ENCODE peak calls at places on chromosomes 13 and 19, in seven cellular contexts. One of them, this sample, is unnamed.

GRCh38 chr19:19642506-19643157 is 825 bp downstream of the GMIP start:
- DNase-seq in AG04450: no peak
- DNase-seq in heart right ventricle: no peak
- DNase-seq in foreskin fibroblast: no peak
- DNase-seq in CD4-positive, alpha-beta memory T cell: peak
- DNase-seq in fibroblast of the aortic adventitia: no peak
- DNase-seq in SK-N-SH: peak
- DNase-seq in this sample: no peak

GRCh38 chr19:10748924-10749434 is 31.1 kb downstream of the DNM2 start:
- DNase-seq in AG04450: no peak
- DNase-seq in heart right ventricle: no peak
- DNase-seq in foreskin fibroblast: no peak
- DNase-seq in CD4-positive, alpha-beta memory T cell: no peak
- DNase-seq in fibroblast of the aortic adventitia: peak
- DNase-seq in SK-N-SH: peak
- DNase-seq in this sample: no peak

GRCh38 chr13:49681837-49682236 is 9.4 kb downstream of the EBPL start:
- DNase-seq in AG04450: no peak
- DNase-seq in heart right ventricle: no peak
- DNase-seq in foreskin fibroblast: peak
- DNase-seq in CD4-positive, alpha-beta memory T cell: no peak
- DNase-seq in fibroblast of the aortic adventitia: no peak
- DNase-seq in SK-N-SH: no peak
- DNase-seq in this sample: no peak

GRCh38 chr19:31290926-31291590 is 58.2 kb downstream of the TSHZ3 start:
- DNase-seq in AG04450: no peak
- DNase-seq in heart right ventricle: no peak
- DNase-seq in foreskin fibroblast: no peak
- DNase-seq in CD4-positive, alpha-beta memory T cell: no peak
- DNase-seq in fibroblast of the aortic adventitia: no peak
- DNase-seq in SK-N-SH: no peak
- DNase-seq in this sample: no peak

GRCh38 chr19:18507021-18507726 is 14.7 kb downstream of the ELL start:
- DNase-seq in AG04450: no peak
- DNase-seq in heart right ventricle: peak
- DNase-seq in foreskin fibroblast: no peak
- DNase-seq in CD4-positive, alpha-beta memory T cell: peak
- DNase-seq in fibroblast of the aortic adventitia: peak
- DNase-seq in SK-N-SH: peak
- DNase-seq in this sample: no peak

GRCh38 chr19:1673645-1674292 is 21.4 kb upstream of the TCF3 start:
- DNase-seq in AG04450: no peak
- DNase-seq in heart right ventricle: no peak
- DNase-seq in foreskin fibroblast: no peak
- DNase-seq in CD4-positive, alpha-beta memory T cell: no peak
- DNase-seq in fibroblast of the aortic adventitia: no peak
- DNase-seq in SK-N-SH: peak
- DNase-seq in this sample: no peak

GRCh38 chr13:39038569-39038898 is 278 bp downstream of the NHLRC3 start:
- DNase-seq in AG04450: no peak
- DNase-seq in heart right ventricle: no peak
- DNase-seq in foreskin fibroblast: no peak
- DNase-seq in CD4-positive, alpha-beta memory T cell: peak
- DNase-seq in fibroblast of the aortic adventitia: no peak
- DNase-seq in SK-N-SH: no peak
- DNase-seq in this sample: no peak

GRCh38 chr13:37475966-37476365 is 122.6 kb downstream of the POSTN start:
- DNase-seq in AG04450: no peak
- DNase-seq in heart right ventricle: no peak
- DNase-seq in foreskin fibroblast: no peak
- DNase-seq in CD4-positive, alpha-beta memory T cell: no peak
- DNase-seq in fibroblast of the aortic adventitia: peak
- DNase-seq in SK-N-SH: no peak
- DNase-seq in this sample: no peak

GRCh38 chr13:100214886-100215285 is 126.0 kb downstream of the PCCA start:
- DNase-seq in AG04450: peak
- DNase-seq in heart right ventricle: no peak
- DNase-seq in foreskin fibroblast: peak
- DNase-seq in CD4-positive, alpha-beta memory T cell: no peak
- DNase-seq in fibroblast of the aortic adventitia: peak
- DNase-seq in SK-N-SH: no peak
- DNase-seq in this sample: no peak

GRCh38 chr13:86976521-86977324 is 694.4 kb upstream of the SLITRK5 start:
- DNase-seq in AG04450: no peak
- DNase-seq in heart right ventricle: no peak
- DNase-seq in foreskin fibroblast: no peak
- DNase-seq in CD4-positive, alpha-beta memory T cell: no peak
- DNase-seq in fibroblast of the aortic adventitia: peak
- DNase-seq in SK-N-SH: no peak
- DNase-seq in this sample: no peak

GRCh38 chr13:97493471-97493870 is 59.5 kb downstream of the RAP2A start:
- DNase-seq in AG04450: no peak
- DNase-seq in heart right ventricle: no peak
- DNase-seq in foreskin fibroblast: no peak
- DNase-seq in CD4-positive, alpha-beta memory T cell: no peak
- DNase-seq in fibroblast of the aortic adventitia: no peak
- DNase-seq in SK-N-SH: no peak
- DNase-seq in this sample: no peak

GRCh38 chr19:46408611-46409039 is 4.7 kb downstream of the CCDC8 start:
- DNase-seq in AG04450: no peak
- DNase-seq in heart right ventricle: peak
- DNase-seq in foreskin fibroblast: peak
- DNase-seq in CD4-positive, alpha-beta memory T cell: no peak
- DNase-seq in fibroblast of the aortic adventitia: peak
- DNase-seq in SK-N-SH: no peak
- DNase-seq in this sample: no peak

GRCh38 chr13:75393839-75394238 is 88.1 kb downstream of the TBC1D4 start:
- DNase-seq in AG04450: no peak
- DNase-seq in heart right ventricle: no peak
- DNase-seq in foreskin fibroblast: no peak
- DNase-seq in CD4-positive, alpha-beta memory T cell: no peak
- DNase-seq in fibroblast of the aortic adventitia: no peak
- DNase-seq in SK-N-SH: no peak
- DNase-seq in this sample: no peak

GRCh38 chr19:42693760-42694350 is 46.4 kb downstream of the PSG3 start:
- DNase-seq in AG04450: peak
- DNase-seq in heart right ventricle: no peak
- DNase-seq in foreskin fibroblast: peak
- DNase-seq in CD4-positive, alpha-beta memory T cell: no peak
- DNase-seq in fibroblast of the aortic adventitia: peak
- DNase-seq in SK-N-SH: peak
- DNase-seq in this sample: peak

GRCh38 chr19:389246-389934 is 19.6 kb downstream of the C2CD4C start:
- DNase-seq in AG04450: no peak
- DNase-seq in heart right ventricle: no peak
- DNase-seq in foreskin fibroblast: no peak
- DNase-seq in CD4-positive, alpha-beta memory T cell: no peak
- DNase-seq in fibroblast of the aortic adventitia: no peak
- DNase-seq in SK-N-SH: no peak
- DNase-seq in this sample: no peak

GRCh38 chr19:4501005-4501591 is 17.2 kb downstream of the PLIN4 start:
- DNase-seq in AG04450: no peak
- DNase-seq in heart right ventricle: no peak
- DNase-seq in foreskin fibroblast: no peak
- DNase-seq in CD4-positive, alpha-beta memory T cell: no peak
- DNase-seq in fibroblast of the aortic adventitia: no peak
- DNase-seq in SK-N-SH: no peak
- DNase-seq in this sample: no peak

GRCh38 chr19:51799311-51799997 is 4.5 kb downstream of the FPR3 start:
- DNase-seq in AG04450: peak
- DNase-seq in heart right ventricle: peak
- DNase-seq in foreskin fibroblast: peak
- DNase-seq in CD4-positive, alpha-beta memory T cell: no peak
- DNase-seq in fibroblast of the aortic adventitia: peak
- DNase-seq in SK-N-SH: peak
- DNase-seq in this sample: no peak

DNA sequence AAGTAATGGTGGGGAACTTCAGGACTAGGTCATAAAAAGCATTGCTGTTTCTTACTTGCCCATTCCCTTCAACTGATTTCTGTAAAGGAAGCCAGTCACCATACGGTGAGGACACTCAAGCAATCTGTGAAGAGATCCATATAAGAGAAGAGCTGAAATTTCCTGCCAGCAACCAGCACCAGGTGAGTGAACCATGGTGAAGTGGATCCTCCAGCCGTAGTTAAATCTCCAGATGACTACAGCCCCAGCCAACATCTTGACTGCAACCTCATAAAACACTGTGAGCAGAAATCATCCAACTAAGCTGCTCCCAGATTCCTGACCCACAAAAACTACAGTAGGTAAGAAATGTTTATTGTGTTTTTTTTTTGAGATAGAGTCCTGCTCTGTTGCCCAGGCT is 3.8 kb upstream of the SLC6A16 start:
- DNase-seq in AG04450: no peak
- DNase-seq in heart right ventricle: no peak
- DNase-seq in foreskin fibroblast: no peak
- DNase-seq in CD4-positive, alpha-beta memory T cell: no peak
- DNase-seq in fibroblast of the aortic adventitia: no peak
- DNase-seq in SK-N-SH: no peak
- DNase-seq in this sample: no peak
- H3K4me3 ChIP-seq in AG04450: no peak
- H3K4me3 ChIP-seq in heart right ventricle: no peak
- H3K4me3 ChIP-seq in foreskin fibroblast: no peak
- H3K4me3 ChIP-seq in CD4-positive, alpha-beta memory T cell: no peak
- H3K4me3 ChIP-seq in fibroblast of the aortic adventitia: no peak
- H3K4me3 ChIP-seq in SK-N-SH: no peak
- H3K4me3 ChIP-seq in this sample: no peak

GRCh38 chr13:111530137-111530536 is 209.7 kb downstream of the TEX29 start:
- DNase-seq in AG04450: no peak
- DNase-seq in heart right ventricle: no peak
- DNase-seq in foreskin fibroblast: no peak
- DNase-seq in CD4-positive, alpha-beta memory T cell: no peak
- DNase-seq in fibroblast of the aortic adventitia: no peak
- DNase-seq in SK-N-SH: no peak
- DNase-seq in this sample: no peak

GRCh38 chr13:111533900-111534645 is 213.6 kb downstream of the TEX29 start:
- DNase-seq in AG04450: no peak
- DNase-seq in heart right ventricle: no peak
- DNase-seq in foreskin fibroblast: no peak
- DNase-seq in CD4-positive, alpha-beta memory T cell: no peak
- DNase-seq in fibroblast of the aortic adventitia: no peak
- DNase-seq in SK-N-SH: no peak
- DNase-seq in this sample: no peak

GRCh38 chr13:111531505-111531904 is 211.1 kb downstream of the TEX29 start:
- DNase-seq in AG04450: no peak
- DNase-seq in heart right ventricle: no peak
- DNase-seq in foreskin fibroblast: no peak
- DNase-seq in CD4-positive, alpha-beta memory T cell: no peak
- DNase-seq in fibroblast of the aortic adventitia: no peak
- DNase-seq in SK-N-SH: no peak
- DNase-seq in this sample: no peak

GRCh38 chr13:111534646-111535461 is 214.4 kb downstream of the TEX29 start:
- DNase-seq in AG04450: no peak
- DNase-seq in heart right ventricle: no peak
- DNase-seq in foreskin fibroblast: no peak
- DNase-seq in CD4-positive, alpha-beta memory T cell: no peak
- DNase-seq in fibroblast of the aortic adventitia: no peak
- DNase-seq in SK-N-SH: no peak
- DNase-seq in this sample: no peak

GRCh38 chr13:111532111-111532510 is 211.7 kb downstream of the TEX29 start:
- DNase-seq in AG04450: no peak
- DNase-seq in heart right ventricle: no peak
- DNase-seq in foreskin fibroblast: no peak
- DNase-seq in CD4-positive, alpha-beta memory T cell: no peak
- DNase-seq in fibroblast of the aortic adventitia: no peak
- DNase-seq in SK-N-SH: no peak
- DNase-seq in this sample: no peak
- H3K4me3 ChIP-seq in AG04450: no peak
- H3K4me3 ChIP-seq in heart right ventricle: no peak
- H3K4me3 ChIP-seq in foreskin fibroblast: no peak
- H3K4me3 ChIP-seq in CD4-positive, alpha-beta memory T cell: no peak
- H3K4me3 ChIP-seq in fibroblast of the aortic adventitia: no peak
- H3K4me3 ChIP-seq in SK-N-SH: no peak
- H3K4me3 ChIP-seq in this sample: no peak

GRCh38 chr13:28326081-28326480 is 168.8 kb downstream of the FLT1 start:
- DNase-seq in AG04450: no peak
- DNase-seq in heart right ventricle: no peak
- DNase-seq in foreskin fibroblast: no peak
- DNase-seq in CD4-positive, alpha-beta memory T cell: no peak
- DNase-seq in fibroblast of the aortic adventitia: no peak
- DNase-seq in SK-N-SH: no peak
- DNase-seq in this sample: no peak

GRCh38 chr13:28327761-28328607 is 166.9 kb downstream of the FLT1 start:
- DNase-seq in AG04450: no peak
- DNase-seq in heart right ventricle: no peak
- DNase-seq in foreskin fibroblast: no peak
- DNase-seq in CD4-positive, alpha-beta memory T cell: no peak
- DNase-seq in fibroblast of the aortic adventitia: peak
- DNase-seq in SK-N-SH: no peak
- DNase-seq in this sample: no peak

GRCh38 chr13:28333204-28333900 is 161.6 kb downstream of the FLT1 start:
- DNase-seq in AG04450: no peak
- DNase-seq in heart right ventricle: no peak
- DNase-seq in foreskin fibroblast: no peak
- DNase-seq in CD4-positive, alpha-beta memory T cell: no peak
- DNase-seq in fibroblast of the aortic adventitia: peak
- DNase-seq in SK-N-SH: no peak
- DNase-seq in this sample: no peak

GRCh38 chr13:28325022-28325421 is 169.9 kb downstream of the FLT1 start:
- DNase-seq in AG04450: no peak
- DNase-seq in heart right ventricle: peak
- DNase-seq in foreskin fibroblast: no peak
- DNase-seq in CD4-positive, alpha-beta memory T cell: no peak
- DNase-seq in fibroblast of the aortic adventitia: peak
- DNase-seq in SK-N-SH: no peak
- DNase-seq in this sample: no peak

DNA sequence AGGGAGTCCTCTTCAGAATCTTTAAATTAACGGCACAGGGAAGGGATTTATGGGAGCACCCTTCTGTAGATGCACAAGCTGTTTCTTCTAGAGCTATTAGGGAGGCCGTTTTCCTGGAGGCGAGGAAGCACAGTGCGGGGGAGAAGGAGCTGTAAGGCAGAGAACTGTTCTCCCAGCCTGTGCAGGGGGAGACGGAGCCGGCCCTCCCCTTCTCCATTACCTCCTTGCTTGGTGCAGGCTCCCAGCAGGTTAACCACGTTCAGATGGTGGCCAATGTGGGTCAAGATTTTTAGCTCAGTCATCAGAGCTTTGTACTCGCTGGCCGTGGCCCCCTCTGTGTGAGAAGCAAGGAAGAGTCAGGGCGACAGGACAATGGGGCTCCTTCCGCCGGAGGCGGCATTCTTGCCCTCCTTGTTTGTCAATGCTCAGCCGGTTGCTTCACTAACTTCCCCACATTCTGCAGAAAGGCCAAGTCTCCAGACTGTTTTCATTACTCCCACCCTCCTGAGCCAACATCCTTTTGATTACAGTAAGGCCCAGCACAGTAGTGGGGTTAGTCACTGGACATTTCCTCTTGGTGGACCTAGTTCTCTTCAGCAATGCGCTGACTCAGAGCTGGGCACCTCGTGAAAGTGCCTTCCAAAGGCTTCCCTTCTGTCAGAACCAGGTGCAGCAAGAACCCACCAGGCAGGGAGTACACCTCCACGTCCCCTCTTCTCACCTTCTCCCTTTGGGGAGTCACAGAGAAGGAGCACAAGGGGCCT is 165.4 kb downstream of the FLT1 start:
- DNase-seq in AG04450: peak
- DNase-seq in heart right ventricle: peak
- DNase-seq in foreskin fibroblast: peak
- DNase-seq in CD4-positive, alpha-beta memory T cell: no peak
- DNase-seq in fibroblast of the aortic adventitia: peak
- DNase-seq in SK-N-SH: no peak
- DNase-seq in this sample: no peak
- H3K4me3 ChIP-seq in AG04450: no peak
- H3K4me3 ChIP-seq in heart right ventricle: no peak
- H3K4me3 ChIP-seq in foreskin fibroblast: no peak
- H3K4me3 ChIP-seq in CD4-positive, alpha-beta memory T cell: no peak
- H3K4me3 ChIP-seq in fibroblast of the aortic adventitia: no peak
- H3K4me3 ChIP-seq in SK-N-SH: no peak
- H3K4me3 ChIP-seq in this sample: no peak

GRCh38 chr19:33000510-33000909 is 28.5 kb downstream of the FAAP24 start:
- DNase-seq in AG04450: no peak
- DNase-seq in heart right ventricle: no peak
- DNase-seq in foreskin fibroblast: no peak
- DNase-seq in CD4-positive, alpha-beta memory T cell: no peak
- DNase-seq in fibroblast of the aortic adventitia: no peak
- DNase-seq in SK-N-SH: no peak
- DNase-seq in this sample: no peak
- H3K4me3 ChIP-seq in AG04450: no peak
- H3K4me3 ChIP-seq in heart right ventricle: no peak
- H3K4me3 ChIP-seq in foreskin fibroblast: no peak
- H3K4me3 ChIP-seq in CD4-positive, alpha-beta memory T cell: no peak
- H3K4me3 ChIP-seq in fibroblast of the aortic adventitia: no peak
- H3K4me3 ChIP-seq in SK-N-SH: no peak
- H3K4me3 ChIP-seq in this sample: no peak